ENCODE peak calls at places on chromosomes 6 and 20, in ten cellular contexts. One of them, this sample, is unnamed.

GRCh38 chr6:106490030-106490429 is 129.5 kb downstream of the CRYBG1 start:
- DNase-seq in GM10248: no peak
- DNase-seq in astrocyte of the cerebellum: no peak
- DNase-seq in GM13976: no peak
- DNase-seq in nephron progenitor cell: no peak
- DNase-seq in progenitor cell of endocrine pancreas: no peak
- DNase-seq in coronary artery: no peak
- DNase-seq in cardiac muscle cell: no peak
- DNase-seq in endothelial cell: no peak
- DNase-seq in lung: no peak
- DNase-seq in this sample: no peak

GRCh38 chr6:5995705-5996686 is 10.7 kb downstream of the NRN1 start:
- DNase-seq in GM13976: no peak
- DNase-seq in lung: peak; percentile 59
- DNase-seq in GM10248: no peak
- DNase-seq in cardiac muscle cell: no peak
- DNase-seq in nephron progenitor cell: peak; percentile 88
- DNase-seq in endothelial cell: peak; percentile 85
- DNase-seq in progenitor cell of endocrine pancreas: peak; percentile 44
- DNase-seq in coronary artery: no peak
- DNase-seq in astrocyte of the cerebellum: no peak
- DNase-seq in this sample: no peak

GRCh38 chr6:514396-514973 is 122.9 kb downstream of the IRF4 start:
- DNase-seq in endothelial cell: peak; percentile 9
- DNase-seq in progenitor cell of endocrine pancreas: no peak
- DNase-seq in coronary artery: no peak
- DNase-seq in GM13976: no peak
- DNase-seq in GM10248: no peak
- DNase-seq in lung: no peak
- DNase-seq in nephron progenitor cell: no peak
- DNase-seq in cardiac muscle cell: no peak
- DNase-seq in astrocyte of the cerebellum: no peak
- DNase-seq in this sample: no peak

GRCh38 chr6:16251706-16252105 is 13.3 kb downstream of the GMPR start:
- DNase-seq in astrocyte of the cerebellum: no peak
- DNase-seq in progenitor cell of endocrine pancreas: no peak
- DNase-seq in GM10248: no peak
- DNase-seq in lung: no peak
- DNase-seq in GM13976: no peak
- DNase-seq in nephron progenitor cell: no peak
- DNase-seq in cardiac muscle cell: no peak
- DNase-seq in coronary artery: no peak
- DNase-seq in endothelial cell: no peak
- DNase-seq in this sample: no peak

GRCh38 chr6:2448826-2449571 is 203.6 kb upstream of the GMDS start:
- DNase-seq in lung: no peak
- DNase-seq in GM13976: peak; percentile 73
- DNase-seq in GM10248: peak; percentile 70
- DNase-seq in nephron progenitor cell: peak; percentile 48
- DNase-seq in cardiac muscle cell: peak; percentile 90
- DNase-seq in endothelial cell: peak; percentile 37
- DNase-seq in progenitor cell of endocrine pancreas: no peak
- DNase-seq in coronary artery: no peak
- DNase-seq in astrocyte of the cerebellum: peak; percentile 72
- DNase-seq in this sample: peak; percentile 40

GRCh38 chr6:89489078-89489477 is 56.1 kb downstream of the ANKRD6 start:
- DNase-seq in GM10248: no peak
- DNase-seq in GM13976: no peak
- DNase-seq in nephron progenitor cell: no peak
- DNase-seq in progenitor cell of endocrine pancreas: no peak
- DNase-seq in lung: no peak
- DNase-seq in astrocyte of the cerebellum: no peak
- DNase-seq in coronary artery: no peak
- DNase-seq in cardiac muscle cell: no peak
- DNase-seq in endothelial cell: no peak
- DNase-seq in this sample: no peak

GRCh38 chr6:7697820-7698623 is 27.9 kb upstream of the BMP6 start:
- DNase-seq in nephron progenitor cell: no peak
- DNase-seq in GM13976: no peak
- DNase-seq in lung: peak; percentile 59
- DNase-seq in coronary artery: no peak
- DNase-seq in cardiac muscle cell: peak; percentile 95
- DNase-seq in progenitor cell of endocrine pancreas: no peak
- DNase-seq in astrocyte of the cerebellum: peak; percentile 61
- DNase-seq in endothelial cell: no peak
- DNase-seq in GM10248: no peak
- DNase-seq in this sample: peak; percentile 61

GRCh38 chr6:36235862-36236261 is 34.0 kb upstream of the PNPLA1 start:
- DNase-seq in cardiac muscle cell: no peak
- DNase-seq in lung: no peak
- DNase-seq in coronary artery: no peak
- DNase-seq in progenitor cell of endocrine pancreas: no peak
- DNase-seq in GM13976: no peak
- DNase-seq in astrocyte of the cerebellum: no peak
- DNase-seq in GM10248: no peak
- DNase-seq in nephron progenitor cell: no peak
- DNase-seq in endothelial cell: no peak
- DNase-seq in this sample: no peak

GRCh38 chr20:11373391-11373790 is 544.3 kb upstream of the BTBD3 start:
- DNase-seq in GM10248: no peak
- DNase-seq in coronary artery: no peak
- DNase-seq in lung: no peak
- DNase-seq in nephron progenitor cell: no peak
- DNase-seq in endothelial cell: no peak
- DNase-seq in astrocyte of the cerebellum: no peak
- DNase-seq in progenitor cell of endocrine pancreas: no peak
- DNase-seq in GM13976: no peak
- DNase-seq in cardiac muscle cell: peak; percentile 61
- DNase-seq in this sample: no peak

GRCh38 chr20:17849901-17850673 is 118.5 kb downstream of the SNX5 start:
- DNase-seq in coronary artery: peak; percentile 95
- DNase-seq in progenitor cell of endocrine pancreas: no peak
- DNase-seq in GM13976: no peak
- DNase-seq in endothelial cell: no peak
- DNase-seq in GM10248: no peak
- DNase-seq in astrocyte of the cerebellum: peak; percentile 88
- DNase-seq in lung: peak; percentile 50
- DNase-seq in cardiac muscle cell: peak; percentile 99
- DNase-seq in nephron progenitor cell: no peak
- DNase-seq in this sample: peak; percentile 84

GRCh38 chr6:111804627-111805235 is 68.5 kb downstream of the FYN start:
- DNase-seq in endothelial cell: no peak
- DNase-seq in cardiac muscle cell: peak; percentile 88
- DNase-seq in GM13976: peak; percentile 34
- DNase-seq in GM10248: peak; percentile 36
- DNase-seq in progenitor cell of endocrine pancreas: no peak
- DNase-seq in lung: no peak
- DNase-seq in astrocyte of the cerebellum: peak; percentile 96
- DNase-seq in coronary artery: no peak
- DNase-seq in nephron progenitor cell: no peak
- DNase-seq in this sample: no peak

GRCh38 chr6:26286168-26286854 is 78.7 kb upstream of the BTN3A2 start:
- DNase-seq in lung: peak; percentile 60
- DNase-seq in nephron progenitor cell: peak; percentile 68
- DNase-seq in GM13976: peak; percentile 31
- DNase-seq in cardiac muscle cell: peak; percentile 79
- DNase-seq in GM10248: no peak
- DNase-seq in astrocyte of the cerebellum: peak; percentile 56
- DNase-seq in endothelial cell: peak; percentile 63
- DNase-seq in progenitor cell of endocrine pancreas: peak; percentile 61
- DNase-seq in coronary artery: peak; percentile 81
- DNase-seq in this sample: no peak

GRCh38 chr20:6069669-6070068 is 15.8 kb upstream of the LRRN4 start:
- DNase-seq in progenitor cell of endocrine pancreas: no peak
- DNase-seq in GM13976: no peak
- DNase-seq in endothelial cell: no peak
- DNase-seq in coronary artery: no peak
- DNase-seq in astrocyte of the cerebellum: no peak
- DNase-seq in cardiac muscle cell: no peak
- DNase-seq in GM10248: no peak
- DNase-seq in nephron progenitor cell: no peak
- DNase-seq in lung: no peak
- DNase-seq in this sample: no peak

GRCh38 chr6:157600807-157601206 is 219.8 kb downstream of the ZDHHC14 start:
- DNase-seq in progenitor cell of endocrine pancreas: no peak
- DNase-seq in endothelial cell: no peak
- DNase-seq in nephron progenitor cell: no peak
- DNase-seq in lung: no peak
- DNase-seq in cardiac muscle cell: no peak
- DNase-seq in astrocyte of the cerebellum: no peak
- DNase-seq in GM13976: no peak
- DNase-seq in coronary artery: no peak
- DNase-seq in GM10248: no peak
- DNase-seq in this sample: no peak

GRCh38 chr20:25369529-25369928 is 21.1 kb downstream of the ABHD12 start:
- DNase-seq in GM13976: no peak
- DNase-seq in astrocyte of the cerebellum: no peak
- DNase-seq in lung: no peak
- DNase-seq in cardiac muscle cell: no peak
- DNase-seq in endothelial cell: no peak
- DNase-seq in nephron progenitor cell: no peak
- DNase-seq in coronary artery: no peak
- DNase-seq in progenitor cell of endocrine pancreas: no peak
- DNase-seq in GM10248: no peak
- DNase-seq in this sample: no peak

GRCh38 chr6:47309326-47310130 is at the start of gene TNFRSF21:
- DNase-seq in astrocyte of the cerebellum: peak; percentile 77
- DNase-seq in coronary artery: peak; percentile 84
- DNase-seq in progenitor cell of endocrine pancreas: peak; percentile 90
- DNase-seq in lung: peak; percentile 92
- DNase-seq in GM10248: peak; percentile 91
- DNase-seq in cardiac muscle cell: peak; percentile 92
- DNase-seq in endothelial cell: peak; percentile 92
- DNase-seq in nephron progenitor cell: peak; percentile 91
- DNase-seq in GM13976: peak; percentile 91
- DNase-seq in this sample: peak; percentile 21
- TF ChIP-seq CTCF in astrocyte of the cerebellum: peak; percentile 95
- TF ChIP-seq CTCF in coronary artery: peak; percentile 77
- TF ChIP-seq CTCF in progenitor cell of endocrine pancreas: peak; percentile 88
- TF ChIP-seq CTCF in lung: peak; percentile 81
- TF ChIP-seq CTCF in GM10248: peak; percentile 91
- TF ChIP-seq CTCF in cardiac muscle cell: peak; percentile 98
- TF ChIP-seq CTCF in endothelial cell: peak; percentile 87
- TF ChIP-seq CTCF in nephron progenitor cell: peak; percentile 88
- TF ChIP-seq CTCF in GM13976: peak; percentile 92
- TF ChIP-seq CTCF in this sample: peak; percentile 94

GRCh38 chr6:81791756-81792155 is 39.3 kb upstream of the TENT5A start:
- DNase-seq in coronary artery: no peak
- DNase-seq in lung: no peak
- DNase-seq in astrocyte of the cerebellum: no peak
- DNase-seq in GM13976: no peak
- DNase-seq in cardiac muscle cell: no peak
- DNase-seq in progenitor cell of endocrine pancreas: no peak
- DNase-seq in endothelial cell: no peak
- DNase-seq in nephron progenitor cell: no peak
- DNase-seq in GM10248: no peak
- DNase-seq in this sample: no peak
- TF ChIP-seq CTCF in coronary artery: no peak
- TF ChIP-seq CTCF in lung: no peak
- TF ChIP-seq CTCF in astrocyte of the cerebellum: no peak
- TF ChIP-seq CTCF in GM13976: no peak
- TF ChIP-seq CTCF in cardiac muscle cell: no peak
- TF ChIP-seq CTCF in progenitor cell of endocrine pancreas: no peak
- TF ChIP-seq CTCF in endothelial cell: no peak
- TF ChIP-seq CTCF in nephron progenitor cell: no peak
- TF ChIP-seq CTCF in GM10248: no peak
- TF ChIP-seq CTCF in this sample: no peak

GRCh38 chr20:1373614-1374013 is 19.2 kb downstream of the FKBP1A start:
- DNase-seq in endothelial cell: no peak
- DNase-seq in GM10248: no peak
- DNase-seq in cardiac muscle cell: no peak
- DNase-seq in lung: no peak
- DNase-seq in nephron progenitor cell: no peak
- DNase-seq in progenitor cell of endocrine pancreas: no peak
- DNase-seq in astrocyte of the cerebellum: no peak
- DNase-seq in GM13976: no peak
- DNase-seq in coronary artery: no peak
- DNase-seq in this sample: no peak

GRCh38 chr20:1376007-1376406 is 16.8 kb downstream of the FKBP1A start:
- DNase-seq in astrocyte of the cerebellum: no peak
- DNase-seq in GM13976: no peak
- DNase-seq in progenitor cell of endocrine pancreas: no peak
- DNase-seq in cardiac muscle cell: no peak
- DNase-seq in coronary artery: no peak
- DNase-seq in lung: no peak
- DNase-seq in GM10248: no peak
- DNase-seq in endothelial cell: no peak
- DNase-seq in nephron progenitor cell: no peak
- DNase-seq in this sample: no peak

GRCh38 chr20:1373036-1373435 is 19.8 kb downstream of the FKBP1A start:
- DNase-seq in GM10248: no peak
- DNase-seq in progenitor cell of endocrine pancreas: no peak
- DNase-seq in cardiac muscle cell: no peak
- DNase-seq in nephron progenitor cell: no peak
- DNase-seq in coronary artery: no peak
- DNase-seq in endothelial cell: no peak
- DNase-seq in GM13976: no peak
- DNase-seq in astrocyte of the cerebellum: no peak
- DNase-seq in lung: no peak
- DNase-seq in this sample: no peak

GRCh38 chr20:1375515-1375914 is 17.3 kb downstream of the FKBP1A start:
- DNase-seq in cardiac muscle cell: peak; percentile 75
- DNase-seq in progenitor cell of endocrine pancreas: no peak
- DNase-seq in GM10248: no peak
- DNase-seq in lung: no peak
- DNase-seq in endothelial cell: no peak
- DNase-seq in nephron progenitor cell: no peak
- DNase-seq in GM13976: no peak
- DNase-seq in coronary artery: no peak
- DNase-seq in astrocyte of the cerebellum: no peak
- DNase-seq in this sample: peak; percentile 45

GRCh38 chr20:1374246-1374645 is 18.6 kb downstream of the FKBP1A start:
- DNase-seq in astrocyte of the cerebellum: no peak
- DNase-seq in GM13976: no peak
- DNase-seq in nephron progenitor cell: no peak
- DNase-seq in lung: no peak
- DNase-seq in coronary artery: no peak
- DNase-seq in GM10248: no peak
- DNase-seq in cardiac muscle cell: peak; percentile 74
- DNase-seq in progenitor cell of endocrine pancreas: no peak
- DNase-seq in endothelial cell: no peak
- DNase-seq in this sample: no peak
- TF ChIP-seq CTCF in astrocyte of the cerebellum: no peak
- TF ChIP-seq CTCF in GM13976: no peak
- TF ChIP-seq CTCF in nephron progenitor cell: no peak
- TF ChIP-seq CTCF in lung: no peak
- TF ChIP-seq CTCF in coronary artery: no peak
- TF ChIP-seq CTCF in GM10248: no peak
- TF ChIP-seq CTCF in cardiac muscle cell: peak; percentile 23
- TF ChIP-seq CTCF in progenitor cell of endocrine pancreas: no peak
- TF ChIP-seq CTCF in endothelial cell: peak; percentile 16
- TF ChIP-seq CTCF in this sample: no peak

DNA sequence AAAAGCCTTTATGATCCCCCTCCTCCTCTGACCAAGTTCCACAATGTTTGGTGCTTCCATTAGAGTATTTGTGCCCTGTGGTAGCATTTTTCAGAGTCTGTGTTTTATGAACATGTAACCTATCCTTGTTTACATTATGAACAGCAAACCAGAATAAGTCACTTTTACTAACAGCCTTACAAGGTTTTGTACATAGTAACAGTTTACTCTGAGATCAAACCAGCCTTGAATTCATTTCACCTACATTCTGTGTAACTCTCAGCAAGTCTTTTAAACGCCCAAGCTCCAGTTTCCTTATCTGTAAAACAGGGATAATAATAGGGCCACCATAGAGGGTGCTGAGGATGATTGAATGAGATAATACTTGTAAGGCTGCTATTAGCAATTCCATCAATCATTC is 175.0 kb downstream of the PHACTR1 start:
- DNase-seq in GM10248: no peak
- DNase-seq in cardiac muscle cell: no peak
- DNase-seq in endothelial cell: no peak
- DNase-seq in lung: no peak
- DNase-seq in coronary artery: no peak
- DNase-seq in GM13976: no peak
- DNase-seq in astrocyte of the cerebellum: no peak
- DNase-seq in nephron progenitor cell: no peak
- DNase-seq in progenitor cell of endocrine pancreas: no peak
- DNase-seq in this sample: no peak
- TF ChIP-seq CTCF in GM10248: no peak
- TF ChIP-seq CTCF in cardiac muscle cell: no peak
- TF ChIP-seq CTCF in endothelial cell: no peak
- TF ChIP-seq CTCF in lung: no peak
- TF ChIP-seq CTCF in coronary artery: no peak
- TF ChIP-seq CTCF in GM13976: no peak
- TF ChIP-seq CTCF in astrocyte of the cerebellum: no peak
- TF ChIP-seq CTCF in nephron progenitor cell: no peak
- TF ChIP-seq CTCF in progenitor cell of endocrine pancreas: no peak
- TF ChIP-seq CTCF in this sample: no peak